ENCODE peak calls at places on chromosomes 2 and 18, in four cellular contexts. X, N, A and U are unnamed samples.

GRCh38 chr18:51461956-51462355 is 264.5 kb upstream of the MEX3C start:
- DNase-seq in X (no peak), N (no peak), A (peak; percentile 56), U (no peak)

GRCh38 chr2:219402665-219403515 is 15.2 kb upstream of the DNPEP start:
- DNase-seq in X (peak; percentile 60), N (peak; percentile 71), A (peak; percentile 86), U (no peak)

GRCh38 chr2:16218651-16219050 is 278.3 kb downstream of the MYCN start:
- DNase-seq in X (no peak), N (no peak), A (no peak), U (no peak)

GRCh38 chr2:102258025-102258385 is 53.4 kb upstream of the IL1RL1 start:
- DNase-seq in X (no peak), N (no peak), A (no peak), U (no peak)

GRCh38 chr2:230714122-230714453 is 1.4 kb downstream of the CAB39 start:
- DNase-seq in X (no peak), N (no peak), A (peak; percentile 89), U (no peak)

GRCh38 chr18:49490246-49490762 is 3.3 kb upstream of the C18orf32 start:
- DNase-seq in X (no peak), N (no peak), A (peak; percentile 7), U (no peak)

GRCh38 chr2:167294775-167295140 is 406.5 kb downstream of the XIRP2 start:
- DNase-seq in X (no peak), N (no peak), A (peak; percentile 41), U (no peak)

GRCh38 chr2:131641414-131642206 is 113.9 kb downstream of the CCDC74A start:
- DNase-seq in X (no peak), N (no peak), A (peak; percentile 18), U (no peak)

GRCh38 chr18:35828591-35828990 is 143.9 kb upstream of the RMP24 start:
- DNase-seq in X (no peak), N (no peak), A (no peak), U (no peak)

GRCh38 chr18:24031916-24032315 is 17.4 kb downstream of the TTC39C start:
- DNase-seq in X (no peak), N (no peak), A (no peak), U (no peak)

GRCh38 chr18:26646897-26647296 is 98.5 kb upstream of the KCTD1 start:
- DNase-seq in X (no peak), N (no peak), A (no peak), U (no peak)

GRCh38 chr2:205903549-205904129 is 182.3 kb downstream of the INO80D start:
- DNase-seq in X (peak; percentile 34), N (no peak), A (peak; percentile 30), U (no peak)

GRCh38 chr2:45707661-45708060 is 56.2 kb downstream of the PRKCE start:
- DNase-seq in X (no peak), N (no peak), A (no peak), U (no peak)

GRCh38 chr2:85398426-85399182 is 11.6 kb downstream of the CAPG start:
- DNase-seq in X (no peak), N (no peak), A (no peak), U (no peak)

GRCh38 chr2:30230855-30231725 is at the start of gene LBH:
- DNase-seq in X (peak; percentile 77), N (peak; percentile 97), A (peak; percentile 93), U (peak; percentile 90)

GRCh38 chr2:74008761-74009395 is 24.2 kb downstream of the TET3 start:
- DNase-seq in X (no peak), N (no peak), A (no peak), U (no peak)

GRCh38 chr18:4060427-4061281 is 394.5 kb downstream of the DLGAP1 start:
- DNase-seq in X (no peak), N (no peak), A (no peak), U (no peak)

GRCh38 chr18:75276813-75277628 is 66.4 kb downstream of the TSHZ1 start:
- DNase-seq in X (no peak), N (no peak), A (no peak), U (no peak)

GRCh38 chr2:108573070-108573469 is 38.8 kb downstream of the LIMS1 start:
- DNase-seq in X (no peak), N (no peak), A (peak; percentile 83), U (no peak)

GRCh38 chr2:233835230-233836186 is 18.8 kb downstream of the HJURP start:
- DNase-seq in X (no peak), N (no peak), A (no peak), U (no peak)

GRCh38 chr2:81576713-81577112 is 1272.2 kb upstream of the LRRTM1 start:
- DNase-seq in X (no peak), N (no peak), A (no peak), U (no peak)

GRCh38 chr2:127665267-127665893 is 9.9 kb downstream of the LIMS2 start:
- DNase-seq in X (no peak), N (no peak), A (no peak), U (no peak)

GRCh38 chr2:106011380-106011779 is 182.7 kb downstream of the UXS1 start:
- DNase-seq in X (no peak), N (no peak), A (no peak), U (no peak)

GRCh38 chr2:10245021-10245420 is 57.7 kb upstream of the HPCAL1 start:
- DNase-seq in X (no peak), N (no peak), A (no peak), U (no peak)

GRCh38 chr2:165864353-165864752 is 70.3 kb upstream of the GALNT3 start:
- DNase-seq in X (no peak), N (no peak), A (no peak), U (no peak)

GRCh38 chr2:223696719-223697118 is 94.6 kb upstream of the SCG2 start:
- DNase-seq in X (no peak), N (no peak), A (peak; percentile 25), U (no peak)

GRCh38 chr2:185385157-185385556 is 353.4 kb upstream of the FSIP2 start:
- DNase-seq in X (no peak), N (no peak), A (peak; percentile 54), U (no peak)

GRCh38 chr2:197209274-197209673 is 101.3 kb downstream of the ANKRD44 start:
- DNase-seq in X (no peak), N (no peak), A (no peak), U (no peak)

GRCh38 chr18:73923866-73924265 is 223.8 kb downstream of the FBXO15 start:
- DNase-seq in X (no peak), N (no peak), A (no peak), U (no peak)

GRCh38 chr2:33441235-33441810 is 35.1 kb upstream of the RASGRP3 start:
- DNase-seq in X (peak; percentile 39), N (peak; percentile 24), A (peak; percentile 73), U (no peak)

GRCh38 chr2:180730976-180731375 is 249.4 kb upstream of the UBE2E3 start:
- DNase-seq in X (no peak), N (no peak), A (no peak), U (no peak)

DNA sequence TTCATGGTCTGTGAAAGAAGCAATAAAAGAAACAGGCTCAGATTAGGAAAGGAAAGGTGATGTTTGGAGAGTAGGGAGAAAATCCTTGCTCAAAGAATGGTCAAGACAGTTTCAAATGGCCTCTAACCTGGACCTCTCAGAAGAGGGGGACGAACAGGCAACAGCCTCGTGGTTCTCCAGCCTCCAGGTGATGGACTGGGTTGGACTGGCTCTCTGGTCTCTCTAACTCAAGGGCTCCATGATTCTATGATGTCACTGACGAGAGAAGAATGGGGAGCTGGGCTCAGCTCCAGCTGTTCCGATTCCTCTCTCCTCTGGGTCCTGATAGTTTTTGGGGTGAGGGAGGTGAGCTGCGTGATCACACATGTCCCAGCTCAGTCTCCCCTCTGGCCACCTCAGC is at the start of gene C2orf74:
- DNase-seq in X (no peak), N (no peak), A (no peak), U (no peak)
- H3K4me1 ChIP-seq in X (no peaks in the 10 kb centered on the region), N (no peaks in the 10 kb centered on the region), A (no peaks in the 10 kb centered on the region), U (no peaks in the 10 kb centered on the region)

GRCh38 chr2:232288489-232288888 is 90.1 kb upstream of the ALPP start:
- DNase-seq in X (no peak), N (no peak), A (no peak), U (no peak)
- H3K27ac ChIP-seq in X (no peak overlapping the region), N (no peak overlapping the region), A (no peak overlapping the region), U (no peak overlapping the region)

GRCh38 chr18:71107220-71107619 is 818.4 kb downstream of the SOCS6 start:
- DNase-seq in X (no peak), N (no peak), A (no peak), U (no peak)

GRCh38 chr18:71105994-71106546 is 817.2 kb downstream of the SOCS6 start:
- DNase-seq in X (no peak), N (no peak), A (no peak), U (no peak)

GRCh38 chr18:71105078-71105819 is 816.4 kb downstream of the SOCS6 start:
- DNase-seq in X (no peak), N (no peak), A (no peak), U (no peak)
- H3K4me1 ChIP-seq in X (no peaks in the 10 kb centered on the region), N (no peaks in the 10 kb centered on the region), A (no peaks in the 10 kb centered on the region), U (no peaks in the 10 kb centered on the region)

GRCh38 chr2:169573974-169574299 is 272 bp upstream of the FASTKD1 start:
- DNase-seq in X (no peak), N (no peak), A (no peak), U (no peak)
- H3K27ac ChIP-seq in X (no peak overlapping the region), N (no peak overlapping the region), A (no peak overlapping the region), U (no peak overlapping the region)

DNA sequence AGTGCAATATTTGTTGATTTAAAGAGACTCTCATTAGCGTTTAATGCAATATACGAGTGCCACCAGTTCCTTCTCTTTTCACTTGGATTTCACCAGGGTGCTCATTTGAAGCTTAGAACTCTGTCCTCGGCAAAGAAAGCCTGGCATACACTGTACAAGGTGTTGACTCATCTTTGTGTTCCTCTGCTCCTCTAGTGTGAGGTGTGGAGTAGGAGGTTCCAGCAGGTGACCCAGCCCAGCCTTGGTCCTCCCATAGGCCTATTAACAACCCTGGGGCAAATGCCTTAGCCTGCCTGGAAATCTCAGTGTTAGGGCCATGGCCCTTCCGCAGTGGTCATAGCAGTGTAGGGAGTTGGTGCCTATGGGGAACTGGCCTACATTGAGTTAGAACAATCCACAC is 20.1 kb downstream of the BCL2L11 start:
- DNase-seq in X (no peak), N (no peak), A (no peak), U (no peak)
- H3K4me1 ChIP-seq in X (peaks cover 10% of the 10 kb centered on the region), N (peaks cover 2% of the 10 kb centered on the region), A (peaks cover 4% of the 10 kb centered on the region), U (peaks cover 5% of the 10 kb centered on the region)